ENCODE peak calls at places on chromosomes 12 and 14, in five cellular contexts. W is neural crest cell, P is HT-29, R is mucosa of gallbladder, T is astrocyte. S is an unnamed sample.

GRCh38 chr12:25699454-25699853 is 146.4 kb upstream of the LMNTD1 start:
- DNase-seq in R (no peak), T (no peak), P (no peak), W (no peak), S (no peak)

GRCh38 chr14:79093542-79093941 is 923.4 kb downstream of the NRXN3 start:
- DNase-seq in W (no peak), P (no peak), T (no peak), R (no peak), S (no peak)

GRCh38 chr14:19851365-19851764 is 23.6 kb upstream of the OR4K2 start:
- DNase-seq in R (no peak), T (no peak), P (no peak), W (no peak), S (no peak)

GRCh38 chr12:54016478-54016964 is 7.7 kb downstream of the HOXC8 start:
- DNase-seq in T (no peak), P (peak), R (no peak), W (no peak), S (no peak)

GRCh38 chr12:118543651-118544050 is 167.3 kb downstream of the SUDS3 start:
- DNase-seq in P (no peak), T (no peak), R (no peak), W (no peak), S (no peak)

GRCh38 chr12:53737951-53738833 is 10.9 kb upstream of the CALCOCO1 start:
- DNase-seq in T (no peak), W (no peak), R (no peak), P (no peak), S (no peak)

GRCh38 chr14:30657050-30657449 is 34.9 kb downstream of the SCFD1 start:
- DNase-seq in R (no peak), W (no peak), T (no peak), P (no peak), S (no peak)

GRCh38 chr12:210277-211141 is 3.4 kb downstream of the SLC6A12 start:
- DNase-seq in W (no peak), P (no peak), R (peak), T (no peak), S (no peak)

GRCh38 chr12:40325349-40325960 is 100.7 kb downstream of the LRRK2 start:
- DNase-seq in W (no peak), T (no peak), R (no peak), P (peak), S (no peak)

GRCh38 chr12:104718581-104718980 is 239.5 kb downstream of the SLC41A2 start:
- DNase-seq in T (peak), W (no peak), P (no peak), R (no peak), S (no peak)

GRCh38 chr12:6943719-6944380 is at the start of the genes C12orf57 and RNU7-1:
- DNase-seq in R (no peak), W (peak), P (peak), T (peak), S (peak)

GRCh38 chr12:77328326-77328725 is 263.0 kb upstream of the E2F7 start:
- DNase-seq in T (no peak), R (no peak), W (no peak), P (no peak), S (no peak)

GRCh38 chr14:27367345-27367744 is 769.5 kb upstream of the NOVA1 start:
- DNase-seq in R (no peak), P (no peak), T (no peak), W (no peak), S (no peak)

GRCh38 chr12:2492166-2492705 is 302.5 kb upstream of the FKBP4 start:
- DNase-seq in R (no peak), P (no peak), T (no peak), W (no peak), S (no peak)

GRCh38 chr12:95741635-95742034 is 48.9 kb downstream of the NTN4 start:
- DNase-seq in T (no peak), R (no peak), P (no peak), W (no peak), S (no peak)

GRCh38 chr12:126425264-126425663 is 1360.0 kb downstream of the AACS start:
- DNase-seq in T (peak), W (no peak), P (no peak), R (no peak), S (no peak)

GRCh38 chr12:7806863-7807487 is 17.8 kb downstream of the NANOG start:
- DNase-seq in P (peak), W (peak), R (peak), T (peak), S (peak)

GRCh38 chr12:48969847-48970701 is 1.5 kb downstream of the WNT10B start:
- DNase-seq in R (no peak), T (no peak), P (no peak), W (no peak), S (peak)

GRCh38 chr12:115407036-115407435 is 723.1 kb upstream of the TBX3 start:
- DNase-seq in R (no peak), W (no peak), P (no peak), T (no peak), S (no peak)

S was measured in CD4-positive, CD25-positive, alpha-beta regulatory T cell.